ENCODE peak calls at places on chromosome 19, in four cellular contexts. B is T-helper 1 cell, I is naive B cell, O is fibroblast of lung. T is an unnamed sample.

GRCh38 chr19:43705729-43706128 is 10.1 kb upstream of the IRGC start:
- DNase-seq in I (no peak), O (no peak), B (no peak), T (no peak)

GRCh38 chr19:35722897-35723296 is 5.1 kb downstream of the KMT2B start:
- DNase-seq in O (no peak), I (no peak), B (no peak), T (no peak)

GRCh38 chr19:5700455-5701092 is 10.5 kb downstream of the RPL36 start:
- DNase-seq in O (no peak), I (no peak), B (no peak), T (no peak)

GRCh38 chr19:3056454-3057016 is 5.8 kb downstream of the TLE5 start:
- DNase-seq in I (no peak), B (no peak), O (no peak), T (no peak)

GRCh38 chr19:34645551-34645950 is 31.4 kb downstream of the SCGB2B2 start:
- DNase-seq in O (no peak), I (no peak), B (no peak), T (no peak)

GRCh38 chr19:41960973-41961372 is 1.9 kb upstream of the RABAC1 start:
- DNase-seq in O (no peak), B (no peak), I (no peak), T (peak; percentile 13)

GRCh38 chr19:44904426-44904994 is 1.1 kb upstream of the APOE start:
- DNase-seq in B (no peak), O (no peak), I (no peak), T (no peak)

GRCh38 chr19:40512473-40513344 is 45.9 kb downstream of the SPTBN4 start:
- DNase-seq in O (no peak), I (no peak), B (no peak), T (no peak)

GRCh38 chr19:10114651-10115391 is 3.3 kb downstream of the P2RY11 start:
- DNase-seq in O (no peak), B (no peak), I (no peak), T (peak; percentile 24)

GRCh38 chr19:13262450-13262849 is 112.2 kb downstream of the IER2 start:
- DNase-seq in B (peak; percentile 52), I (peak; percentile 42), O (peak; percentile 72), T (no peak)

GRCh38 chr19:54218960-54219661 is 3.7 kb downstream of the LILRB3 start:
- DNase-seq in B (no peak), O (no peak), I (no peak), T (no peak)

GRCh38 chr19:3516675-3517207 is 10.6 kb downstream of the FZR1 start:
- DNase-seq in O (no peak), B (peak; percentile 51), I (peak; percentile 61), T (no peak)

GRCh38 chr19:48636859-48637448 is at the start of gene DBP:
- DNase-seq in O (no peak), I (no peak), B (no peak), T (peak; percentile 63)